ENCODE peak calls at places on chromosomes 2 and 18, in eight cellular contexts. One of them, this sample, is unnamed.

GRCh38 chr2:168566974-168567650 is 111.0 kb downstream of the CERS6 start:
- DNase-seq in uterus: no peak
- DNase-seq in fibroblast of pulmonary artery: no peak
- DNase-seq in lower leg skin: no peak
- DNase-seq in astrocyte of the spinal cord: no peak
- DNase-seq in fibroblast of lung: peak
- DNase-seq in stomach: no peak
- DNase-seq in GM12864: no peak
- DNase-seq in this sample: no peak

GRCh38 chr18:51621103-51621969 is 423.9 kb upstream of the MEX3C start:
- DNase-seq in stomach: peak
- DNase-seq in fibroblast of lung: peak
- DNase-seq in fibroblast of pulmonary artery: peak
- DNase-seq in lower leg skin: peak
- DNase-seq in GM12864: peak
- DNase-seq in astrocyte of the spinal cord: peak
- DNase-seq in uterus: no peak
- DNase-seq in this sample: peak

GRCh38 chr2:43165378-43166025 is 60.9 kb downstream of the ZFP36L2 start:
- DNase-seq in GM12864: no peak
- DNase-seq in astrocyte of the spinal cord: no peak
- DNase-seq in stomach: no peak
- DNase-seq in lower leg skin: no peak
- DNase-seq in uterus: no peak
- DNase-seq in fibroblast of lung: no peak
- DNase-seq in fibroblast of pulmonary artery: no peak
- DNase-seq in this sample: no peak

GRCh38 chr2:86069091-86069685 is 36.5 kb downstream of the POLR1A start:
- DNase-seq in stomach: no peak
- DNase-seq in astrocyte of the spinal cord: no peak
- DNase-seq in fibroblast of pulmonary artery: no peak
- DNase-seq in lower leg skin: no peak
- DNase-seq in GM12864: no peak
- DNase-seq in uterus: no peak
- DNase-seq in fibroblast of lung: peak
- DNase-seq in this sample: no peak

GRCh38 chr2:226644342-226644957 is 155.2 kb downstream of the IRS1 start:
- DNase-seq in fibroblast of lung: peak
- DNase-seq in astrocyte of the spinal cord: peak
- DNase-seq in uterus: no peak
- DNase-seq in lower leg skin: no peak
- DNase-seq in fibroblast of pulmonary artery: peak
- DNase-seq in stomach: no peak
- DNase-seq in GM12864: no peak
- DNase-seq in this sample: no peak

GRCh38 chr2:238114851-238115660 is 14.9 kb downstream of the ESPNL start:
- DNase-seq in stomach: no peak
- DNase-seq in fibroblast of pulmonary artery: no peak
- DNase-seq in astrocyte of the spinal cord: no peak
- DNase-seq in GM12864: no peak
- DNase-seq in lower leg skin: no peak
- DNase-seq in uterus: no peak
- DNase-seq in fibroblast of lung: no peak
- DNase-seq in this sample: no peak

GRCh38 chr18:78237864-78238263 is 741.8 kb upstream of the SALL3 start:
- DNase-seq in astrocyte of the spinal cord: no peak
- DNase-seq in GM12864: no peak
- DNase-seq in fibroblast of lung: no peak
- DNase-seq in fibroblast of pulmonary artery: no peak
- DNase-seq in uterus: no peak
- DNase-seq in stomach: no peak
- DNase-seq in lower leg skin: no peak
- DNase-seq in this sample: no peak

GRCh38 chr18:23422751-23423418 is 30.2 kb upstream of the RIOK3 start:
- DNase-seq in fibroblast of lung: peak
- DNase-seq in astrocyte of the spinal cord: no peak
- DNase-seq in fibroblast of pulmonary artery: peak
- DNase-seq in GM12864: peak
- DNase-seq in stomach: peak
- DNase-seq in uterus: no peak
- DNase-seq in lower leg skin: peak
- DNase-seq in this sample: no peak

GRCh38 chr18:62450546-62451395 is 72.1 kb upstream of the ZCCHC2 start:
- DNase-seq in uterus: peak
- DNase-seq in GM12864: no peak
- DNase-seq in fibroblast of lung: peak
- DNase-seq in lower leg skin: peak
- DNase-seq in stomach: peak
- DNase-seq in astrocyte of the spinal cord: peak
- DNase-seq in fibroblast of pulmonary artery: peak
- DNase-seq in this sample: no peak

GRCh38 chr2:161946489-161947107 is 127.4 kb downstream of the DPP4 start:
- DNase-seq in uterus: no peak
- DNase-seq in astrocyte of the spinal cord: peak
- DNase-seq in GM12864: no peak
- DNase-seq in stomach: no peak
- DNase-seq in fibroblast of lung: peak
- DNase-seq in fibroblast of pulmonary artery: peak
- DNase-seq in lower leg skin: no peak
- DNase-seq in this sample: peak

GRCh38 chr18:76416935-76417334 is 78.1 kb downstream of the ZNF516 start:
- DNase-seq in astrocyte of the spinal cord: peak
- DNase-seq in lower leg skin: no peak
- DNase-seq in fibroblast of lung: peak
- DNase-seq in stomach: no peak
- DNase-seq in fibroblast of pulmonary artery: peak
- DNase-seq in uterus: peak
- DNase-seq in GM12864: no peak
- DNase-seq in this sample: no peak
- H3K4me3 ChIP-seq in astrocyte of the spinal cord: peak
- H3K4me3 ChIP-seq in lower leg skin: no peak
- H3K4me3 ChIP-seq in fibroblast of lung: peak
- H3K4me3 ChIP-seq in stomach: no peak
- H3K4me3 ChIP-seq in fibroblast of pulmonary artery: no peak
- H3K4me3 ChIP-seq in uterus: no peak
- H3K4me3 ChIP-seq in GM12864: no peak
- H3K4me3 ChIP-seq in this sample: no peak

GRCh38 chr18:12911928-12912703 is 28.1 kb upstream of the PTPN2 start:
- DNase-seq in fibroblast of lung: no peak
- DNase-seq in fibroblast of pulmonary artery: no peak
- DNase-seq in lower leg skin: no peak
- DNase-seq in astrocyte of the spinal cord: no peak
- DNase-seq in uterus: no peak
- DNase-seq in GM12864: no peak
- DNase-seq in stomach: no peak
- DNase-seq in this sample: no peak

GRCh38 chr18:12906773-12907172 is 22.7 kb upstream of the PTPN2 start:
- DNase-seq in lower leg skin: no peak
- DNase-seq in GM12864: no peak
- DNase-seq in fibroblast of pulmonary artery: no peak
- DNase-seq in uterus: no peak
- DNase-seq in astrocyte of the spinal cord: no peak
- DNase-seq in stomach: no peak
- DNase-seq in fibroblast of lung: no peak
- DNase-seq in this sample: no peak

GRCh38 chr18:12908706-12909105 is 24.7 kb upstream of the PTPN2 start:
- DNase-seq in lower leg skin: no peak
- DNase-seq in astrocyte of the spinal cord: no peak
- DNase-seq in stomach: no peak
- DNase-seq in GM12864: no peak
- DNase-seq in fibroblast of pulmonary artery: peak
- DNase-seq in fibroblast of lung: peak
- DNase-seq in uterus: no peak
- DNase-seq in this sample: no peak

GRCh38 chr18:12907258-12907925 is 23.4 kb upstream of the PTPN2 start:
- DNase-seq in stomach: no peak
- DNase-seq in fibroblast of pulmonary artery: peak
- DNase-seq in uterus: no peak
- DNase-seq in astrocyte of the spinal cord: peak
- DNase-seq in GM12864: no peak
- DNase-seq in lower leg skin: no peak
- DNase-seq in fibroblast of lung: peak
- DNase-seq in this sample: peak

GRCh38 chr18:12911025-12911927 is 27.2 kb upstream of the PTPN2 start:
- DNase-seq in GM12864: no peak
- DNase-seq in fibroblast of lung: peak
- DNase-seq in stomach: no peak
- DNase-seq in fibroblast of pulmonary artery: peak
- DNase-seq in lower leg skin: no peak
- DNase-seq in astrocyte of the spinal cord: peak
- DNase-seq in uterus: no peak
- DNase-seq in this sample: no peak
- H3K4me3 ChIP-seq in GM12864: no peak
- H3K4me3 ChIP-seq in fibroblast of lung: no peak
- H3K4me3 ChIP-seq in stomach: peak
- H3K4me3 ChIP-seq in fibroblast of pulmonary artery: no peak
- H3K4me3 ChIP-seq in lower leg skin: no peak
- H3K4me3 ChIP-seq in astrocyte of the spinal cord: peak
- H3K4me3 ChIP-seq in uterus: no peak
- H3K4me3 ChIP-seq in this sample: no peak

GRCh38 chr2:176391020-176391419 is 121.8 kb downstream of the MTX2 start:
- DNase-seq in stomach: no peak
- DNase-seq in fibroblast of lung: no peak
- DNase-seq in lower leg skin: no peak
- DNase-seq in astrocyte of the spinal cord: no peak
- DNase-seq in GM12864: no peak
- DNase-seq in fibroblast of pulmonary artery: no peak
- DNase-seq in uterus: no peak
- DNase-seq in this sample: no peak

GRCh38 chr2:176385838-176386237 is 116.6 kb downstream of the MTX2 start:
- DNase-seq in lower leg skin: no peak
- DNase-seq in GM12864: no peak
- DNase-seq in fibroblast of lung: no peak
- DNase-seq in uterus: no peak
- DNase-seq in astrocyte of the spinal cord: no peak
- DNase-seq in fibroblast of pulmonary artery: no peak
- DNase-seq in stomach: no peak
- DNase-seq in this sample: peak

GRCh38 chr2:176392125-176392704 is 123.0 kb downstream of the MTX2 start:
- DNase-seq in lower leg skin: no peak
- DNase-seq in fibroblast of lung: no peak
- DNase-seq in stomach: no peak
- DNase-seq in astrocyte of the spinal cord: peak
- DNase-seq in GM12864: no peak
- DNase-seq in uterus: no peak
- DNase-seq in fibroblast of pulmonary artery: no peak
- DNase-seq in this sample: no peak

GRCh38 chr2:176390276-176390675 is 121.0 kb downstream of the MTX2 start:
- DNase-seq in uterus: no peak
- DNase-seq in fibroblast of pulmonary artery: no peak
- DNase-seq in GM12864: no peak
- DNase-seq in lower leg skin: no peak
- DNase-seq in stomach: no peak
- DNase-seq in astrocyte of the spinal cord: peak
- DNase-seq in fibroblast of lung: no peak
- DNase-seq in this sample: no peak

GRCh38 chr2:176388886-176389285 is 119.6 kb downstream of the MTX2 start:
- DNase-seq in fibroblast of lung: no peak
- DNase-seq in GM12864: no peak
- DNase-seq in lower leg skin: no peak
- DNase-seq in fibroblast of pulmonary artery: no peak
- DNase-seq in stomach: no peak
- DNase-seq in uterus: no peak
- DNase-seq in astrocyte of the spinal cord: peak
- DNase-seq in this sample: no peak
- H3K4me3 ChIP-seq in fibroblast of lung: no peak
- H3K4me3 ChIP-seq in GM12864: no peak
- H3K4me3 ChIP-seq in lower leg skin: no peak
- H3K4me3 ChIP-seq in fibroblast of pulmonary artery: no peak
- H3K4me3 ChIP-seq in stomach: no peak
- H3K4me3 ChIP-seq in uterus: no peak
- H3K4me3 ChIP-seq in astrocyte of the spinal cord: no peak
- H3K4me3 ChIP-seq in this sample: no peak

GRCh38 chr2:89767581-89768435 is 1076.3 kb downstream of the RPIA start:
- DNase-seq in GM12864: no peak
- DNase-seq in astrocyte of the spinal cord: no peak
- DNase-seq in uterus: peak
- DNase-seq in lower leg skin: peak
- DNase-seq in stomach: peak
- DNase-seq in fibroblast of pulmonary artery: no peak
- DNase-seq in fibroblast of lung: no peak
- DNase-seq in this sample: no peak
- H3K4me3 ChIP-seq in GM12864: no peak
- H3K4me3 ChIP-seq in astrocyte of the spinal cord: no peak
- H3K4me3 ChIP-seq in uterus: no peak
- H3K4me3 ChIP-seq in lower leg skin: no peak
- H3K4me3 ChIP-seq in stomach: no peak
- H3K4me3 ChIP-seq in fibroblast of pulmonary artery: no peak
- H3K4me3 ChIP-seq in fibroblast of lung: no peak
- H3K4me3 ChIP-seq in this sample: no peak

GRCh38 chr2:98545591-98545990 is 62.7 kb downstream of the COA5 start:
- DNase-seq in stomach: no peak
- DNase-seq in fibroblast of pulmonary artery: no peak
- DNase-seq in GM12864: no peak
- DNase-seq in astrocyte of the spinal cord: no peak
- DNase-seq in lower leg skin: no peak
- DNase-seq in fibroblast of lung: no peak
- DNase-seq in uterus: no peak
- DNase-seq in this sample: no peak

GRCh38 chr2:98541906-98542305 is 66.4 kb downstream of the COA5 start:
- DNase-seq in fibroblast of pulmonary artery: peak
- DNase-seq in lower leg skin: no peak
- DNase-seq in stomach: no peak
- DNase-seq in GM12864: no peak
- DNase-seq in fibroblast of lung: no peak
- DNase-seq in astrocyte of the spinal cord: no peak
- DNase-seq in uterus: no peak
- DNase-seq in this sample: no peak

GRCh38 chr2:98543842-98544241 is 64.5 kb downstream of the COA5 start:
- DNase-seq in lower leg skin: no peak
- DNase-seq in uterus: no peak
- DNase-seq in stomach: no peak
- DNase-seq in GM12864: no peak
- DNase-seq in fibroblast of pulmonary artery: no peak
- DNase-seq in fibroblast of lung: no peak
- DNase-seq in astrocyte of the spinal cord: no peak
- DNase-seq in this sample: no peak

GRCh38 chr2:98541489-98541888 is 66.8 kb downstream of the COA5 start:
- DNase-seq in lower leg skin: no peak
- DNase-seq in GM12864: no peak
- DNase-seq in astrocyte of the spinal cord: no peak
- DNase-seq in stomach: no peak
- DNase-seq in fibroblast of pulmonary artery: no peak
- DNase-seq in fibroblast of lung: no peak
- DNase-seq in uterus: no peak
- DNase-seq in this sample: no peak

GRCh38 chr2:98543214-98543613 is 65.1 kb downstream of the COA5 start:
- DNase-seq in lower leg skin: no peak
- DNase-seq in GM12864: no peak
- DNase-seq in astrocyte of the spinal cord: no peak
- DNase-seq in fibroblast of pulmonary artery: no peak
- DNase-seq in stomach: no peak
- DNase-seq in fibroblast of lung: no peak
- DNase-seq in uterus: no peak
- DNase-seq in this sample: no peak
- H3K4me3 ChIP-seq in lower leg skin: no peak
- H3K4me3 ChIP-seq in GM12864: no peak
- H3K4me3 ChIP-seq in astrocyte of the spinal cord: no peak
- H3K4me3 ChIP-seq in fibroblast of pulmonary artery: no peak
- H3K4me3 ChIP-seq in stomach: no peak
- H3K4me3 ChIP-seq in fibroblast of lung: no peak
- H3K4me3 ChIP-seq in uterus: no peak
- H3K4me3 ChIP-seq in this sample: no peak

This sample was measured in Jurkat, Clone E6-1.